ENCODE peak calls at places on chromosome 16, in eight cellular contexts. One of them, this sample, is unnamed.

GRCh38 chr16:20938426-20938825 is 37.9 kb downstream of the LYRM1 start:
- DNase-seq in IMR-90: peak; percentile 56
- DNase-seq in ascending aorta: no peak
- DNase-seq in stomach: no peak
- DNase-seq in lung: no peak
- DNase-seq in CD8-positive, alpha-beta T cell: no peak
- DNase-seq in gastrocnemius medialis: no peak
- DNase-seq in hepatocyte: no peak
- DNase-seq in this sample: no peak

GRCh38 chr16:1289480-1289872 is 20.0 kb upstream of the UBE2I start:
- DNase-seq in IMR-90: no peak
- DNase-seq in ascending aorta: no peak
- DNase-seq in stomach: no peak
- DNase-seq in lung: no peak
- DNase-seq in CD8-positive, alpha-beta T cell: no peak
- DNase-seq in gastrocnemius medialis: no peak
- DNase-seq in hepatocyte: no peak
- DNase-seq in this sample: no peak

GRCh38 chr16:16038950-16039349 is 89.5 kb downstream of the ABCC1 start:
- DNase-seq in IMR-90: no peak
- DNase-seq in ascending aorta: no peak
- DNase-seq in stomach: no peak
- DNase-seq in lung: no peak
- DNase-seq in CD8-positive, alpha-beta T cell: no peak
- DNase-seq in gastrocnemius medialis: no peak
- DNase-seq in hepatocyte: no peak
- DNase-seq in this sample: no peak

GRCh38 chr16:31071861-31072260 is 2.2 kb downstream of the ZNF668 start:
- DNase-seq in IMR-90: peak; percentile 94
- DNase-seq in ascending aorta: no peak
- DNase-seq in stomach: no peak
- DNase-seq in lung: no peak
- DNase-seq in CD8-positive, alpha-beta T cell: no peak
- DNase-seq in gastrocnemius medialis: no peak
- DNase-seq in hepatocyte: peak; percentile 12
- DNase-seq in this sample: no peak

GRCh38 chr16:54939537-54940278 is 9.0 kb downstream of the IRX5 start:
- DNase-seq in IMR-90: no peak
- DNase-seq in ascending aorta: no peak
- DNase-seq in stomach: no peak
- DNase-seq in lung: no peak
- DNase-seq in CD8-positive, alpha-beta T cell: no peak
- DNase-seq in gastrocnemius medialis: no peak
- DNase-seq in hepatocyte: no peak
- DNase-seq in this sample: no peak

GRCh38 chr16:66618588-66618987 is 14.1 kb downstream of the CMTM3 start:
- DNase-seq in IMR-90: peak; percentile 98
- DNase-seq in ascending aorta: peak; percentile 75
- DNase-seq in stomach: no peak
- DNase-seq in lung: no peak
- DNase-seq in CD8-positive, alpha-beta T cell: no peak
- DNase-seq in gastrocnemius medialis: peak; percentile 78
- DNase-seq in hepatocyte: no peak
- DNase-seq in this sample: no peak

GRCh38 chr16:24989417-24989978 is 25.7 kb downstream of the ARHGAP17 start:
- DNase-seq in IMR-90: peak; percentile 28
- DNase-seq in ascending aorta: no peak
- DNase-seq in stomach: no peak
- DNase-seq in lung: no peak
- DNase-seq in CD8-positive, alpha-beta T cell: no peak
- DNase-seq in gastrocnemius medialis: no peak
- DNase-seq in hepatocyte: no peak
- DNase-seq in this sample: no peak

GRCh38 chr16:57147381-57148191 is 38.3 kb downstream of the PSME3IP1 start:
- DNase-seq in IMR-90: peak; percentile 46
- DNase-seq in ascending aorta: no peak
- DNase-seq in stomach: no peak
- DNase-seq in lung: no peak
- DNase-seq in CD8-positive, alpha-beta T cell: no peak
- DNase-seq in gastrocnemius medialis: no peak
- DNase-seq in hepatocyte: no peak
- DNase-seq in this sample: no peak

GRCh38 chr16:1338119-1338730 is 4.8 kb downstream of the BAIAP3 start:
- DNase-seq in IMR-90: no peak
- DNase-seq in ascending aorta: no peak
- DNase-seq in stomach: peak; percentile 78
- DNase-seq in lung: no peak
- DNase-seq in CD8-positive, alpha-beta T cell: no peak
- DNase-seq in gastrocnemius medialis: no peak
- DNase-seq in hepatocyte: peak; percentile 74
- DNase-seq in this sample: peak; percentile 75

GRCh38 chr16:2473999-2474876 is 689 bp upstream of the TBC1D24 start:
- DNase-seq in IMR-90: peak; percentile 27
- DNase-seq in ascending aorta: no peak
- DNase-seq in stomach: peak; percentile 60
- DNase-seq in lung: no peak
- DNase-seq in CD8-positive, alpha-beta T cell: peak; percentile 43
- DNase-seq in gastrocnemius medialis: no peak
- DNase-seq in hepatocyte: peak; percentile 84
- DNase-seq in this sample: peak; percentile 44

GRCh38 chr16:83954577-83955016 is 1.6 kb downstream of the OSGIN1 start:
- DNase-seq in IMR-90: peak; percentile 38
- DNase-seq in ascending aorta: peak; percentile 91
- DNase-seq in stomach: peak; percentile 56
- DNase-seq in lung: peak; percentile 79
- DNase-seq in CD8-positive, alpha-beta T cell: no peak
- DNase-seq in gastrocnemius medialis: peak; percentile 66
- DNase-seq in hepatocyte: peak; percentile 85
- DNase-seq in this sample: no peak

GRCh38 chr16:22291860-22292692 is 5.1 kb upstream of the POLR3E start:
- DNase-seq in IMR-90: peak; percentile 55
- DNase-seq in ascending aorta: no peak
- DNase-seq in stomach: no peak
- DNase-seq in lung: no peak
- DNase-seq in CD8-positive, alpha-beta T cell: no peak
- DNase-seq in gastrocnemius medialis: no peak
- DNase-seq in hepatocyte: no peak
- DNase-seq in this sample: no peak

GRCh38 chr16:53093162-53093744 is 38.5 kb downstream of the CHD9 start:
- DNase-seq in IMR-90: no peak
- DNase-seq in ascending aorta: no peak
- DNase-seq in stomach: no peak
- DNase-seq in lung: no peak
- DNase-seq in CD8-positive, alpha-beta T cell: no peak
- DNase-seq in gastrocnemius medialis: no peak
- DNase-seq in hepatocyte: no peak
- DNase-seq in this sample: no peak

GRCh38 chr16:71722801-71723536 is 1.5 kb downstream of the PHLPP2 start:
- DNase-seq in IMR-90: peak; percentile 54
- DNase-seq in ascending aorta: peak; percentile 82
- DNase-seq in stomach: peak; percentile 59
- DNase-seq in lung: peak; percentile 63
- DNase-seq in CD8-positive, alpha-beta T cell: peak; percentile 10
- DNase-seq in gastrocnemius medialis: peak; percentile 44
- DNase-seq in hepatocyte: peak; percentile 83
- DNase-seq in this sample: peak; percentile 78

GRCh38 chr16:62135903-62136302 is 99.7 kb upstream of the CDH8 start:
- DNase-seq in IMR-90: no peak
- DNase-seq in ascending aorta: no peak
- DNase-seq in stomach: no peak
- DNase-seq in lung: no peak
- DNase-seq in CD8-positive, alpha-beta T cell: no peak
- DNase-seq in gastrocnemius medialis: no peak
- DNase-seq in hepatocyte: no peak
- DNase-seq in this sample: no peak

GRCh38 chr16:1960665-1961630 is 1.6 kb downstream of the NDUFB10 start:
- DNase-seq in IMR-90: peak; percentile 50
- DNase-seq in ascending aorta: no peak
- DNase-seq in stomach: no peak
- DNase-seq in lung: no peak
- DNase-seq in CD8-positive, alpha-beta T cell: no peak
- DNase-seq in gastrocnemius medialis: no peak
- DNase-seq in hepatocyte: no peak
- DNase-seq in this sample: peak; percentile 72

GRCh38 chr16:86718118-86718517 is 139.8 kb downstream of the FOXL1 start:
- DNase-seq in IMR-90: peak; percentile 10
- DNase-seq in ascending aorta: no peak
- DNase-seq in stomach: no peak
- DNase-seq in lung: no peak
- DNase-seq in CD8-positive, alpha-beta T cell: no peak
- DNase-seq in gastrocnemius medialis: no peak
- DNase-seq in hepatocyte: peak; percentile 26
- DNase-seq in this sample: no peak

GRCh38 chr16:31499928-31500327 is 8.3 kb downstream of the RUSF1 start:
- DNase-seq in IMR-90: no peak
- DNase-seq in ascending aorta: no peak
- DNase-seq in stomach: no peak
- DNase-seq in lung: no peak
- DNase-seq in CD8-positive, alpha-beta T cell: no peak
- DNase-seq in gastrocnemius medialis: no peak
- DNase-seq in hepatocyte: no peak
- DNase-seq in this sample: no peak

GRCh38 chr16:1287982-1288670 is 21.3 kb upstream of the UBE2I start:
- DNase-seq in IMR-90: peak; percentile 5
- DNase-seq in ascending aorta: no peak
- DNase-seq in stomach: no peak
- DNase-seq in lung: no peak
- DNase-seq in CD8-positive, alpha-beta T cell: no peak
- DNase-seq in gastrocnemius medialis: no peak
- DNase-seq in hepatocyte: no peak
- DNase-seq in this sample: no peak

GRCh38 chr16:53952215-53953208 is 248.6 kb downstream of the FTO start:
- DNase-seq in IMR-90: peak; percentile 52
- DNase-seq in ascending aorta: no peak
- DNase-seq in stomach: no peak
- DNase-seq in lung: no peak
- DNase-seq in CD8-positive, alpha-beta T cell: no peak
- DNase-seq in gastrocnemius medialis: no peak
- DNase-seq in hepatocyte: no peak
- DNase-seq in this sample: no peak

GRCh38 chr16:89314858-89315257 is 97.4 kb downstream of the ZNF778 start:
- DNase-seq in IMR-90: no peak
- DNase-seq in ascending aorta: no peak
- DNase-seq in stomach: no peak
- DNase-seq in lung: no peak
- DNase-seq in CD8-positive, alpha-beta T cell: no peak
- DNase-seq in gastrocnemius medialis: no peak
- DNase-seq in hepatocyte: no peak
- DNase-seq in this sample: no peak
- H3K27ac ChIP-seq in IMR-90: no peak overlapping the region
- H3K27ac ChIP-seq in ascending aorta: no peak overlapping the region
- H3K27ac ChIP-seq in stomach: no peak overlapping the region
- H3K27ac ChIP-seq in lung: peak overlapping the region; percentile 87
- H3K27ac ChIP-seq in CD8-positive, alpha-beta T cell: peak overlapping the region; percentile 73
- H3K27ac ChIP-seq in gastrocnemius medialis: peak overlapping the region; percentile 58
- H3K27ac ChIP-seq in hepatocyte: no peak overlapping the region
- H3K27ac ChIP-seq in this sample: no peak overlapping the region

GRCh38 chr16:27819356-27819755 is 244.2 kb downstream of the GSG1L start:
- DNase-seq in IMR-90: no peak
- DNase-seq in ascending aorta: no peak
- DNase-seq in stomach: no peak
- DNase-seq in lung: no peak
- DNase-seq in CD8-positive, alpha-beta T cell: no peak
- DNase-seq in gastrocnemius medialis: no peak
- DNase-seq in hepatocyte: no peak
- DNase-seq in this sample: no peak
- H3K27me3 ChIP-seq in IMR-90: peaks cover 39% of the 10 kb centered on the region
- H3K27me3 ChIP-seq in ascending aorta: no peaks in the 10 kb centered on the region
- H3K27me3 ChIP-seq in stomach: no peaks in the 10 kb centered on the region
- H3K27me3 ChIP-seq in lung: no peaks in the 10 kb centered on the region
- H3K27me3 ChIP-seq in CD8-positive, alpha-beta T cell: no peaks in the 10 kb centered on the region
- H3K27me3 ChIP-seq in gastrocnemius medialis: no peaks in the 10 kb centered on the region
- H3K27me3 ChIP-seq in hepatocyte: peaks cover 3% of the 10 kb centered on the region
- H3K27me3 ChIP-seq in this sample: no peaks in the 10 kb centered on the region

DNA sequence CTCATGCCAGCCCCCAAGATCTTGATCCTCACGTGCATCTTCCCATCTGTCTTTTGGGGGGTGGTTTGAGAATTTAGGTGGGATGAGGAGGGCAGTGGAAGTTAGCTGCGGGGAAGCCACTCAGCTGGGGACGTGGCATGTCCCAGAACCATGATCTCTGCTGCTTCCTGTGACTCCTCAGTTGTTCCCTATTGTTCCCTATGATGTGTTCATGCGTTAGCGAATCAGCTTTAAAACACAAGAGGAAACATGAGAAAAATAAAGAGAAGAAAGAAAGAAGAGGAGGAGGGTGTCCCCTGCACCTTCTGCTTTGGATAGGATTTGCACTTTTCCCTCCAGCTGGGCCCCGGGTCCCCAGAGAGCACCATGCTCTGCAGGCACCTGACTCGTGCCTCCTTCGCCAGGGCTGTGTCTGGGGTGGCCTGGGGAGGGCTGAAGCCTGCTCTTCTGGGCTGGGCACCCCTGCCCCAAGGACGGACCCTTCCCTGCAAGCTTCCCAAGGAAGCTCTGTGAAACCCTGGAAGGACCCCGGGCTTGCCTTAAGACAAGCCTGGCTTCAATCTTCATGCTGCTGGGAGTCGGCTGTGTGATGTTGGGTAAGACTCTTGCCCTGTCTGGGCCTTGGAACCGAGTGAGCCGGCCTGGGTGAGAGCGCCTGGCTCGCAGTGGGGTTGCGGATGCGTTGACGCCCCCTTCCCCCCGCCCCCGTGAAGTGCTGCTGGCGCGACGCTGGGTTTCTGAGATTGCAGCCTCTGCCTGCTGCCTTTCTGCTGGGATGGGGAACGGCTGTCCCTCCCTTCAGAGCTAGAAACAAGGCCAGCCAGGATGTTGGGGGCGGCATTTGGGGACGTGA is 62.8 kb upstream of the CIBAR2 start:
- DNase-seq in IMR-90: peak; percentile 54
- DNase-seq in ascending aorta: no peak
- DNase-seq in stomach: no peak
- DNase-seq in lung: no peak
- DNase-seq in CD8-positive, alpha-beta T cell: no peak
- DNase-seq in gastrocnemius medialis: no peak
- DNase-seq in hepatocyte: no peak
- DNase-seq in this sample: no peak
- TF ChIP-seq CTCF in IMR-90: no peak
- TF ChIP-seq CTCF in ascending aorta: no peak
- TF ChIP-seq CTCF in stomach: no peak
- TF ChIP-seq CTCF in lung: no peak
- TF ChIP-seq CTCF in CD8-positive, alpha-beta T cell: no peak
- TF ChIP-seq CTCF in gastrocnemius medialis: no peak
- TF ChIP-seq CTCF in hepatocyte: no peak
- TF ChIP-seq CTCF in this sample: no peak

DNA sequence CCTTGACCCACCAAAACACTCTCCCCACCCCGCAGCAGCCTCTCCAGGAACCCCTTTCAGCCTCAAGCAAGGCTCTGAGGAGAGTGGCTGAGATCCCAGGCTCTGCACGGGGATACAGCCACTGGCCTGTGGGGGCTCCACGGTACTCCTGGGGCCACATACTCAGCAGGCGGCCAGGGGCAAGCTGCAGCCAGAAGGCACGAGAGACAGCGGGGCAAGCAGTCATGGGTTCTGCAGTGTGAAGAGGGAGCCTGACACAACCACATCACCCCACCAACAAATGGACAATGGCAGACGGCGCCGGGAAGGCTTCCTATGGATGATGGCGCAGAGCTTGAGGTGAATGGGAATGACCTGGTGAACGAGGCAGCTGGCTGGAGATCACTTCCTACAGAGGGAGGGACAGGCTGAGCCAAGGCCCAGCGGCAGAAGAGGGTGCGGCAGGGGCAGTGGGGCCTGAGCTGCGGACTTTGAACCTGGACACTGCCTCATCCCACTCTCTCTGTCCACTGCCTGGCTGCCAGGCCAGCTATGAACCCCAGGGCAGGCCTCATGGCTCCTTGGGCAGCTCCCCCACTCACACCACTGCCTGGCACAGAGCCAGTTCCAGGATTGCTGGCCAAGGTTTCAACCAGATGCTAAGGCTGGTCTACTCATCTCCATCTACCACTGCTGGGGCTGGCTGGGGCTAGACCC is 10.8 kb upstream of the BCAR1 start:
- DNase-seq in IMR-90: no peak
- DNase-seq in ascending aorta: peak; percentile 76
- DNase-seq in stomach: peak; percentile 60
- DNase-seq in lung: no peak
- DNase-seq in CD8-positive, alpha-beta T cell: no peak
- DNase-seq in gastrocnemius medialis: peak; percentile 49
- DNase-seq in hepatocyte: peak; percentile 76
- DNase-seq in this sample: no peak
- H3K27ac ChIP-seq in IMR-90: peak overlapping the region; percentile 13
- H3K27ac ChIP-seq in ascending aorta: peak overlapping the region; percentile 90
- H3K27ac ChIP-seq in stomach: peak overlapping the region; percentile 96
- H3K27ac ChIP-seq in lung: peak overlapping the region; percentile 26
- H3K27ac ChIP-seq in CD8-positive, alpha-beta T cell: no peak overlapping the region
- H3K27ac ChIP-seq in gastrocnemius medialis: peak overlapping the region; percentile 96
- H3K27ac ChIP-seq in hepatocyte: peak overlapping the region; percentile 99
- H3K27ac ChIP-seq in this sample: no peak overlapping the region